ENCODE peak calls at places on chromosomes 7 and 10, in ten cellular contexts. J, S, Q, C, I, G, H, M, E and X are unnamed samples.
A peak's percentile ranks its signal among the peaks of the same experiment; 100 is the strongest.

GRCh38 chr7:155456517-155456771 is 1.5 kb upstream of the EN2 start:
- DNase-seq in S (no peak), J (no peak), E (no peak), G (no peak), C (no peak), I (no peak), H (no peak), Q (no peak), M (no peak), X (no peak)

GRCh38 chr10:76082956-76083355 is 651.5 kb downstream of the LRMDA start:
- DNase-seq in G (no peak), Q (no peak), H (peak; percentile 59), S (peak; percentile 99), E (no peak), J (no peak), I (no peak), M (peak; percentile 52), C (no peak), X (no peak)

GRCh38 chr10:29409241-29410051 is 120.6 kb downstream of the LYZL1 start:
- DNase-seq in Q (no peak), H (peak; percentile 35), S (peak; percentile 54), G (peak; percentile 67), C (peak; percentile 78), E (no peak), I (peak; percentile 5), M (peak; percentile 77), J (peak; percentile 25), X (peak; percentile 30)

GRCh38 chr10:63829020-63829419 is 307.8 kb downstream of the REEP3 start:
- DNase-seq in J (no peak), C (no peak), H (no peak), E (no peak), G (no peak), S (no peak), M (peak; percentile 2), I (no peak), Q (no peak), X (no peak)

GRCh38 chr10:27252267-27253000 is 11.8 kb upstream of the ACBD5 start:
- DNase-seq in E (no peak), Q (peak; percentile 52), H (no peak), S (no peak), M (peak; percentile 83), C (no peak), I (peak; percentile 80), G (peak; percentile 85), J (peak; percentile 81), X (peak; percentile 9)

GRCh38 chr10:90598513-90598912 is 259.3 kb downstream of the HTR7 start:
- DNase-seq in H (no peak), E (no peak), M (no peak), Q (no peak), G (no peak), C (no peak), S (no peak), I (no peak), J (no peak), X (no peak)

GRCh38 chr7:134645935-134646334 is 718 bp upstream of the BPGM start:
- DNase-seq in S (peak; percentile 28), G (no peak), C (no peak), Q (no peak), H (no peak), E (no peak), J (peak; percentile 72), I (no peak), M (peak; percentile 46), X (no peak)

GRCh38 chr7:129536323-129536722 is 34.0 kb downstream of the SMKR1 start:
- DNase-seq in I (no peak), Q (no peak), G (no peak), J (no peak), C (no peak), S (no peak), E (no peak), M (no peak), H (no peak), X (no peak)

GRCh38 chr10:69820817-69821216 is 19.1 kb downstream of the COL13A1 start:
- DNase-seq in Q (no peak), M (no peak), G (no peak), C (no peak), E (no peak), J (no peak), I (no peak), H (no peak), S (no peak), X (no peak)

GRCh38 chr7:27101188-27101905 is 1.1 kb downstream of the HOXA2 start:
- DNase-seq in C (no peak), M (no peak), E (no peak), G (no peak), S (no peak), H (no peak), Q (no peak), I (no peak), J (no peak), X (no peak)

GRCh38 chr7:121385800-121386179 is 10.3 kb downstream of the FAM3C start:
- DNase-seq in I (no peak), S (no peak), J (peak; percentile 13), G (peak; percentile 41), C (no peak), M (peak; percentile 28), H (no peak), E (peak; percentile 67), Q (no peak), X (no peak)

GRCh38 chr10:117805191-117805590 is 241.6 kb downstream of the RAB11FIP2 start:
- DNase-seq in M (no peak), I (no peak), J (no peak), E (no peak), S (no peak), H (no peak), G (no peak), C (no peak), Q (no peak), X (no peak)

GRCh38 chr7:36707922-36708321 is 16.4 kb downstream of the AOAH start:
- DNase-seq in H (no peak), Q (no peak), M (no peak), S (no peak), J (no peak), G (no peak), I (no peak), E (no peak), C (no peak), X (no peak)

GRCh38 chr7:142556745-142557144 is 192.5 kb upstream of the PRSS1 start:
- DNase-seq in Q (no peak), I (no peak), C (no peak), E (no peak), S (peak; percentile 95), G (no peak), J (no peak), H (peak; percentile 79), M (peak; percentile 96), X (no peak)